ENCODE peak calls at places on chromosomes 1 and 21, in ten cellular contexts. H is ascending aorta, O is left ventricle myocardium inferior, Q is uterus, S is brain microvascular endothelial cell, V is choroid plexus epithelial cell, T is OCI-LY7, P is cardiac muscle cell, D is fibroblast of lung, I is adrenal gland. F is an unnamed sample.

GRCh38 chr1:160471253-160471652 is 51.8 kb downstream of the SLAMF6 start:
- DNase-seq in H (no peak), O (no peak), Q (no peak), S (no peak), V (no peak), T (no peak), P (no peak), D (no peak), I (no peak), F (no peak)

GRCh38 chr21:14675774-14676530 is 129.8 kb upstream of the SAMSN1 start:
- DNase-seq in H (no peak), O (no peak), Q (no peak), S (no peak), V (peak), T (peak), P (no peak), D (no peak), I (no peak), F (peak)

GRCh38 chr21:23522750-23523149 is 2084.5 kb downstream of the MRPL39 start:
- DNase-seq in H (no peak), O (no peak), Q (no peak), S (no peak), V (no peak), T (no peak), P (peak), D (no peak), I (no peak), F (no peak)

GRCh38 chr1:246077476-246077875 is 429.6 kb downstream of the SMYD3 start:
- DNase-seq in H (no peak), O (no peak), Q (no peak), S (no peak), V (no peak), T (no peak), P (no peak), D (no peak), I (no peak), F (peak)

GRCh38 chr1:109248797-109249629 is at the start of gene CELSR2:
- DNase-seq in H (no peak), O (peak), Q (no peak), S (peak), V (peak), T (peak), P (peak), D (peak), I (peak), F (peak)

GRCh38 chr1:3072178-3072947 is 3.4 kb downstream of the PRDM16 start:
- DNase-seq in H (no peak), O (peak), Q (no peak), S (no peak), V (no peak), T (no peak), P (peak), D (peak), I (no peak), F (no peak)

GRCh38 chr1:22216210-22216883 is 73.5 kb upstream of the WNT4 start:
- DNase-seq in H (peak), O (no peak), Q (no peak), S (no peak), V (no peak), T (no peak), P (peak), D (no peak), I (no peak), F (no peak)

GRCh38 chr1:220804202-220804586 is 17.5 kb downstream of the MTARC1 start:
- DNase-seq in H (no peak), O (no peak), Q (no peak), S (no peak), V (no peak), T (no peak), P (no peak), D (no peak), I (no peak), F (no peak)

GRCh38 chr1:181208967-181209366 is 120.5 kb downstream of the IER5 start:
- DNase-seq in H (peak), O (no peak), Q (no peak), S (no peak), V (no peak), T (no peak), P (no peak), D (no peak), I (no peak), F (no peak)

GRCh38 chr1:11342677-11343076 is 69.7 kb downstream of the UBIAD1 start:
- DNase-seq in H (no peak), O (no peak), Q (no peak), S (no peak), V (no peak), T (no peak), P (no peak), D (no peak), I (no peak), F (no peak)

GRCh38 chr1:160086162-160086892 is 5.0 kb downstream of the KCNJ9 start:
- DNase-seq in H (no peak), O (no peak), Q (no peak), S (no peak), V (no peak), T (no peak), P (no peak), D (no peak), I (no peak), F (no peak)

GRCh38 chr1:8020032-8020431 is 6.1 kb downstream of the ERRFI1 start:
- DNase-seq in H (no peak), O (no peak), Q (no peak), S (no peak), V (peak), T (no peak), P (no peak), D (peak), I (no peak), F (peak)

GRCh38 chr1:107442545-107442944 is 301.7 kb downstream of the NTNG1 start:
- DNase-seq in H (no peak), O (no peak), Q (no peak), S (no peak), V (no peak), T (no peak), P (no peak), D (no peak), I (no peak), F (no peak)

GRCh38 chr1:240149488-240150094 is 57.9 kb downstream of the FMN2 start:
- DNase-seq in H (no peak), O (no peak), Q (no peak), S (peak), V (peak), T (peak), P (peak), D (peak), I (no peak), F (peak)

GRCh38 chr21:29849735-29850176 is 90.0 kb downstream of the GRIK1 start:
- DNase-seq in H (no peak), O (peak), Q (no peak), S (peak), V (peak), T (peak), P (peak), D (peak), I (peak), F (peak)

GRCh38 chr1:9600861-9601834 is 12.4 kb downstream of the TMEM201 start:
- DNase-seq in H (no peak), O (no peak), Q (no peak), S (no peak), V (no peak), T (no peak), P (no peak), D (no peak), I (no peak), F (no peak)

GRCh38 chr21:27833298-27833697 is 866.4 kb upstream of the ADAMTS5 start:
- DNase-seq in H (no peak), O (no peak), Q (no peak), S (no peak), V (no peak), T (no peak), P (no peak), D (no peak), I (no peak), F (no peak)

GRCh38 chr21:27837933-27838332 is 871.0 kb upstream of the ADAMTS5 start:
- DNase-seq in H (no peak), O (no peak), Q (no peak), S (no peak), V (no peak), T (no peak), P (no peak), D (no peak), I (no peak), F (no peak)

GRCh38 chr21:27827972-27828371 is 861.1 kb upstream of the ADAMTS5 start:
- DNase-seq in H (no peak), O (no peak), Q (no peak), S (no peak), V (no peak), T (no peak), P (no peak), D (no peak), I (no peak), F (no peak)

GRCh38 chr21:27831177-27831576 is 864.3 kb upstream of the ADAMTS5 start:
- DNase-seq in H (no peak), O (no peak), Q (no peak), S (no peak), V (no peak), T (no peak), P (no peak), D (no peak), I (no peak), F (no peak)

GRCh38 chr21:27831821-27832569 is 865.1 kb upstream of the ADAMTS5 start:
- DNase-seq in H (no peak), O (no peak), Q (no peak), S (no peak), V (peak), T (no peak), P (no peak), D (peak), I (no peak), F (no peak)
- H3K4me3 ChIP-seq in H (no peak), O (no peak), Q (no peak), S (no peak), V (no peak), T (no peak), P (no peak), D (no peak), I (no peak), F (no peak)

DNA sequence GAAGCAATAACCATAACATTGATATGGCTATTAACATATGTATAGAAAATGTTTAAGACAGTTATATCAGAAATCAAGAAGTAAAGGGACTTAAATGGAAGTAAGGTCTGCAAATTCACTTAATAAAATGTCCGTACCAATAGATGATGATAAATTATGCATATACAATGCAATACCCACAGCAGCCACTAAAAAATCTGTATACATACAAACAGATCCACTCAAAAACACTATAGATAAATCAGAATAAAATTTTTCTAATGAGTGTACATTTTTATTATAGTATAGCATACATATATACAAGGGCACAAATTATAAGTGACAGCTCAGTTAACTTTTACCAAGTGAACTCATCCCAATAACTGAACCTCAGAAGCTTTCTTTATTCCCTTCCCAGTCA is 6.0 kb downstream of the LORICRIN start:
- DNase-seq in H (no peak), O (no peak), Q (no peak), S (no peak), V (no peak), T (no peak), P (no peak), D (no peak), I (no peak), F (no peak)
- TF ChIP-seq CTCF in H (no peak), O (no peak), Q (no peak), S (no peak), V (no peak), T (peak), P (no peak), D (no peak), I (no peak), F (no peak)

DNA sequence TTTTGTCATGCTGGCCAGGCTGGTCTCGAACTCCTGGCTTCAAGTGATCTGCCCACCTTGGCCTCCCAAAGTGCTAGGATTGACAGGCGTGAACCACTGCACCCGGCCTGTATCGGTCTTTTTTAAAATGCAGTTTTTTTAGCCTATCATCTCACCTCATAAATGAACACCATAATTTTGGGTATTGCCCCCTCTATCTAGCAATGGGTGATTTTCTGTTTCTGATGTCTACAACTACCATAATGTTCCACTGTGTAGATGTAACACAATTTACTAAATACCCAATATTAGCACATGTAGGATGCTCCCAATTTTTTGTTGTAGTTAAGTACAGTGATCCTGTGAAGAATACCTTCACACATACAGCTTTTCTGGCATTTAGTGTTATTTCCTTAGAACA is 2.0 kb upstream of the CAMTA1 start:
- DNase-seq in H (no peak), O (no peak), Q (no peak), S (no peak), V (no peak), T (peak), P (no peak), D (no peak), I (no peak), F (no peak)
- H3K4me3 ChIP-seq in H (no peak), O (peak), Q (no peak), S (no peak), V (no peak), T (peak), P (peak), D (peak), I (no peak), F (no peak)

DNA sequence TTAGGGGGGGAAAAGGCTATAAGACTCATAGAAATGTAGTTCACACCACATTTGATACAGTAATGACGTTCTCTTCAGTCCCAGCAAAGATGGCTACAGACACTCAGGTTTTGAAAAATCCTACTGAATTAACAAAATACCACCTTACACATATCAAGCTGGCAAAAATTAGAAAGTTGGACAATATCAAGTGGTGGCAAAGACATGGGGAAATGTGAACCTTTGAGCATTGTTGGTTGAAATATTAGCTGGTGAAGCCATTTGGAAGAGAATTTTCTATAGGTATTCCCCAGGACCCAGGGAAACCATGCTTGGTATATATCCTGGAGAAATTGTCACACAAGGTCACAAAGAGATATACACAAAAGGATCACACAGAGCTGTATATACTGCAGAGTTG is 163.0 kb downstream of the ADSS2 start:
- DNase-seq in H (no peak), O (no peak), Q (no peak), S (no peak), V (no peak), T (no peak), P (no peak), D (no peak), I (no peak), F (no peak)
- TF ChIP-seq CTCF in H (no peak), O (no peak), Q (no peak), S (no peak), V (no peak), T (no peak), P (no peak), D (no peak), I (no peak), F (no peak)

DNA sequence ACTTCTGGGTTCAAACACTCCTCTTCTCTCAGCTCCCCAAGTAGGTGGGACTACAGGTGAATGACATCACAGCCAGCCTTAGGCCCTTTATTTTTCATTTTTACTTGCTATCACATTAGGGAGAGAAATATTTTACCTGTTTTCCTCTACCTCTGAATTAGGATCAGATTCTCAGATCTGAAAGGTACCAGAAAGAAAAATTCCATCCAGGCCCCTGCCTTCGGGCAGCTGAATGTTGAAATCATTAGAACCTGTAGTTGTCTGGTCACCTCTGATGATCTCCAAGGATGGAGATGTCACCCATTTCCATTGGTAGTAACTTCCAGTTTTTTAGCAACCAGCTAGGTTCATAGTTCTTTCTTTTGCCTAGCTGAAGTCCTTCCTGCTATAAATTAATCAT is 175.6 kb upstream of the TNR start:
- DNase-seq in H (no peak), O (no peak), Q (no peak), S (no peak), V (no peak), T (no peak), P (no peak), D (no peak), I (no peak), F (no peak)
- H3K4me3 ChIP-seq in H (no peak), O (no peak), Q (no peak), S (no peak), V (no peak), T (no peak), P (no peak), D (no peak), I (no peak), F (no peak)

GRCh38 chr1:115158181-115158580 is 68.9 kb upstream of the TSPAN2 start:
- DNase-seq in H (no peak), O (peak), Q (peak), S (no peak), V (peak), T (no peak), P (no peak), D (peak), I (peak), F (no peak)
- TF ChIP-seq CTCF in H (no peak), O (no peak), Q (no peak), S (no peak), V (no peak), T (no peak), P (no peak), D (no peak), I (no peak), F (no peak)

DNA sequence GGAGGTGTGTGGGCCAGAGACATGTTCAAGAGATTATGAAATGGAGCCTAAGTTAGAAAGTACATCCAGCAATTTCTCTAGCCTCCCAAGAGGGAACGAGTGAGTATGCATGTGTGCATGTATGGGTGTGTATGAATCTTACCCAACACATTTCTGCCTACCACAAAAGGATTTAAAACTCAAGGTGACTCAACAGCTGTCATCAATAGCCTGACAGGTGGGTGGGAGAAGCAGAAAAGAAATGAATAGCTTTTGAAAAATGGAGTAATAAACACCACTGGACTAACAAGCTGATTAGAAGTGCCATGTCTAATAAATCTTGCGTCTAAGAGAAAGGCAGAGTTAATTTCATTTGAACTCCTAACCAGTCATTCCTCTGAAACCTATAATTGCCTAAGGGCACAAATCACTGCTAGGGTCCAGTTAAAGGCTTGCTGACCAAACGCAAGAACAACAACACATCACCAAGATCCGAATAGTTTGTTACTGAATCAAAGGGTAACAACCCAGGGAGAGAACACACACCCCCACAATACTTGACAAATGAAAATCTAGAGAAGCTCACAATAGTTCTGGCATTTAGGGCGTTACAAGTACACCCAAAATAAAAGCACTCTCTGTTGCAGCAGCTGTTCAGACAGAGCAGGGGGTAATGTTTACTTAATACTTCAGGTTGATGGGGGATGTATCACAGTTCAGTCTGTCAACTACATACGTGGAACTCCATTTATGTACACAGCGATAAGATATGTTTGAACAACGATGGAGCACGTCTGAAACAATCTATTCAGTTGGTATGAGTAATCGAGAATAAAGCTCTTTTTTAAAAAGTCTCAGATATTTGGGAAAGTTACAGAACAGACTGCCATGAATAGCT is 1.4 kb downstream of the KIAA0319L start:
- DNase-seq in H (no peak), O (no peak), Q (no peak), S (no peak), V (peak), T (no peak), P (no peak), D (peak), I (no peak), F (no peak)
- H3K4me3 ChIP-seq in H (peak), O (peak), Q (no peak), S (peak), V (peak), T (peak), P (peak), D (peak), I (no peak), F (peak)

GRCh38 chr1:209546390-209547080 is 37.0 kb upstream of the CAMK1G start:
- DNase-seq in H (no peak), O (no peak), Q (no peak), S (no peak), V (peak), T (no peak), P (no peak), D (no peak), I (no peak), F (no peak)

GRCh38 chr1:209552406-209553264 is 30.9 kb upstream of the CAMK1G start:
- DNase-seq in H (no peak), O (no peak), Q (no peak), S (no peak), V (no peak), T (no peak), P (no peak), D (no peak), I (no peak), F (no peak)

GRCh38 chr1:209547626-209548025 is 35.9 kb upstream of the CAMK1G start:
- DNase-seq in H (no peak), O (no peak), Q (no peak), S (no peak), V (no peak), T (no peak), P (no peak), D (no peak), I (no peak), F (no peak)

GRCh38 chr1:209550519-209550918 is 33.0 kb upstream of the CAMK1G start:
- DNase-seq in H (no peak), O (no peak), Q (no peak), S (no peak), V (no peak), T (no peak), P (no peak), D (no peak), I (no peak), F (no peak)

GRCh38 chr1:209549384-209550001 is 34.0 kb upstream of the CAMK1G start:
- DNase-seq in H (no peak), O (no peak), Q (no peak), S (no peak), V (no peak), T (no peak), P (no peak), D (no peak), I (no peak), F (no peak)
- TF ChIP-seq CTCF in H (no peak), O (no peak), Q (no peak), S (peak), V (peak), T (peak), P (peak), D (no peak), I (no peak), F (peak)